ENCODE peak calls at places on chromosomes 5 and 9, in six cellular contexts. H is neural crest cell, M is adipocyte, R is brain microvascular endothelial cell, V is stomach, K is GM13977. D is an unnamed sample.

GRCh38 chr9:2291980-2292704 is 277.0 kb downstream of the SMARCA2 start:
- DNase-seq in H (no peak), M (peak; percentile 10), R (no peak), V (no peak), K (no peak), D (no peak)

GRCh38 chr5:133562554-133562953 is 49.8 kb downstream of the FSTL4 start:
- DNase-seq in H (no peak), M (no peak), R (no peak), V (no peak), K (no peak), D (no peak)

GRCh38 chr9:35274988-35275387 is 113.2 kb downstream of the UNC13B start:
- DNase-seq in H (no peak), M (no peak), R (no peak), V (no peak), K (no peak), D (no peak)

GRCh38 chr9:115327441-115328122 is 209.6 kb upstream of the TNC start:
- DNase-seq in H (no peak), M (peak; percentile 46), R (no peak), V (no peak), K (no peak), D (no peak)

GRCh38 chr5:81249240-81249639 is 16.1 kb downstream of the CKMT2 start:
- DNase-seq in H (no peak), M (no peak), R (no peak), V (no peak), K (no peak), D (no peak)

GRCh38 chr5:176674799-176675198 is 27.5 kb downstream of the TSPAN17 start:
- DNase-seq in H (no peak), M (no peak), R (no peak), V (no peak), K (no peak), D (no peak)

GRCh38 chr9:74783408-74783807 is 104.3 kb downstream of the TRPM6 start:
- DNase-seq in H (no peak), M (peak; percentile 22), R (peak; percentile 63), V (no peak), K (no peak), D (no peak)

GRCh38 chr9:21287280-21287679 is 17.8 kb downstream of the IFNA5 start:
- DNase-seq in H (no peak), M (no peak), R (no peak), V (no peak), K (no peak), D (no peak)

GRCh38 chr5:153476767-153477166 is 13.7 kb upstream of the GRIA1 start:
- DNase-seq in H (no peak), M (peak; percentile 13), R (peak; percentile 88), V (no peak), K (no peak), D (no peak)

GRCh38 chr5:14665949-14666741 is 1.6 kb downstream of the OTULIN start:
- DNase-seq in H (no peak), M (peak; percentile 27), R (no peak), V (no peak), K (peak; percentile 59), D (no peak)

GRCh38 chr5:55991768-55992486 is 2.8 kb downstream of the IL6ST start:
- DNase-seq in H (no peak), M (peak; percentile 37), R (no peak), V (no peak), K (no peak), D (no peak)

GRCh38 chr5:31096238-31096865 is 97.1 kb upstream of the CDH6 start:
- DNase-seq in H (no peak), M (peak; percentile 66), R (peak; percentile 78), V (no peak), K (no peak), D (peak; percentile 12)

GRCh38 chr9:38256461-38256860 is 136.0 kb upstream of the ALDH1B1 start:
- DNase-seq in H (no peak), M (no peak), R (no peak), V (no peak), K (no peak), D (no peak)

GRCh38 chr5:138445547-138446271 is 6.9 kb downstream of the REEP2 start:
- DNase-seq in H (no peak), M (no peak), R (no peak), V (no peak), K (no peak), D (no peak)

GRCh38 chr5:43891112-43891511 is 288.1 kb downstream of the NNT start:
- DNase-seq in H (no peak), M (no peak), R (no peak), V (no peak), K (no peak), D (no peak)

GRCh38 chr5:10307206-10308148 is at the start of gene CMBL:
- DNase-seq in H (peak; percentile 39), M (peak; percentile 81), R (peak; percentile 42), V (no peak), K (peak; percentile 79), D (peak; percentile 59)

GRCh38 chr5:141747152-141747640 is 65.2 kb upstream of the ARAP3 start:
- DNase-seq in H (peak; percentile 60), M (peak; percentile 43), R (peak; percentile 61), V (peak; percentile 78), K (no peak), D (peak; percentile 98)

GRCh38 chr5:159663986-159664385 is 252.3 kb upstream of the ADRA1B start:
- DNase-seq in H (no peak), M (peak; percentile 37), R (no peak), V (no peak), K (no peak), D (no peak)

GRCh38 chr9:134210908-134211810 is 46.8 kb upstream of the RNU6ATAC start:
- DNase-seq in H (no peak), M (no peak), R (no peak), V (no peak), K (no peak), D (peak; percentile 76)

GRCh38 chr5:133939668-133940067 is 28.8 kb downstream of the C5orf15 start:
- DNase-seq in H (no peak), M (no peak), R (no peak), V (no peak), K (no peak), D (no peak)

GRCh38 chr5:82396871-82397514 is 118.8 kb upstream of the RPS23 start:
- DNase-seq in H (no peak), M (peak; percentile 98), R (peak; percentile 99), V (peak; percentile 53), K (no peak), D (peak; percentile 74)

GRCh38 chr5:113205807-113206206 is 229.0 kb downstream of the TSSK1B start:
- DNase-seq in H (no peak), M (no peak), R (no peak), V (no peak), K (no peak), D (peak; percentile 66)

GRCh38 chr5:58149750-58150149 is 310.1 kb downstream of the PLK2 start:
- DNase-seq in H (no peak), M (no peak), R (no peak), V (no peak), K (no peak), D (no peak)

GRCh38 chr5:169626779-169627178 is 10.3 kb upstream of the DOCK2 start:
- DNase-seq in H (no peak), M (peak; percentile 77), R (peak; percentile 86), V (no peak), K (no peak), D (no peak)

GRCh38 chr9:97980918-97981827 is 2.0 kb upstream of the ANP32B start:
- DNase-seq in H (peak; percentile 31), M (no peak), R (no peak), V (no peak), K (no peak), D (peak; percentile 88)

GRCh38 chr9:87701931-87702421 is 23.9 kb upstream of the CTSL start:
- DNase-seq in H (no peak), M (peak; percentile 48), R (no peak), V (no peak), K (no peak), D (no peak)

GRCh38 chr9:84121991-84122523 is 141.5 kb downstream of the RMI1 start:
- DNase-seq in H (no peak), M (peak; percentile 39), R (no peak), V (no peak), K (no peak), D (no peak)

GRCh38 chr9:38346811-38347735 is 45.4 kb upstream of the ALDH1B1 start:
- DNase-seq in H (no peak), M (no peak), R (no peak), V (no peak), K (no peak), D (no peak)

GRCh38 chr5:128757560-128757959 is 207.7 kb upstream of the SLC27A6 start:
- DNase-seq in H (no peak), M (no peak), R (no peak), V (no peak), K (no peak), D (no peak)

GRCh38 chr5:101977729-101978345 is 318.2 kb downstream of the SLCO4C1 start:
- DNase-seq in H (no peak), M (peak; percentile 68), R (peak; percentile 24), V (no peak), K (peak; percentile 60), D (peak; percentile 63)

GRCh38 chr5:37771731-37772130 is 68.1 kb downstream of the GDNF start:
- DNase-seq in H (no peak), M (peak; percentile 91), R (peak; percentile 98), V (no peak), K (no peak), D (no peak)

GRCh38 chr9:97903168-97903567 is 19.1 kb downstream of the TRMO start:
- DNase-seq in H (no peak), M (no peak), R (no peak), V (no peak), K (no peak), D (no peak)

GRCh38 chr9:29691758-29692407 is 2118.6 kb upstream of the C9orf72 start:
- DNase-seq in H (peak; percentile 29), M (no peak), R (peak; percentile 7), V (no peak), K (peak; percentile 3), D (peak; percentile 7)

GRCh38 chr5:96180684-96181083 is 219.0 kb upstream of the ELL2 start:
- DNase-seq in H (no peak), M (no peak), R (no peak), V (no peak), K (no peak), D (no peak)

D was measured in Ammon's horn.